ENCODE peak calls at places on chromosomes 7 and 10, in eight cellular contexts. M is cardiac muscle cell, J is type B pancreatic cell, O is NCI-H524 treated with DMSO at 0.1 percent for 48 hours, Q is substantia nigra, X is fibroblast of pulmonary artery, B is hepatocyte, I is SJSA1. H is an unnamed sample.

GRCh38 chr7:48414005-48414732 is 242.9 kb downstream of the ABCA13 start:
- DNase-seq in X (no peak), B (no peak), I (no peak), O (no peak), M (no peak), J (no peak), Q (no peak), H (no peak)

GRCh38 chr7:55072251-55072650 is 53.4 kb downstream of the EGFR start:
- DNase-seq in X (no peak), J (no peak), O (no peak), Q (no peak), I (no peak), B (no peak), M (no peak), H (no peak)

GRCh38 chr7:129829677-129830631 is 122.8 kb downstream of the UBE2H start:
- DNase-seq in X (peak; percentile 90), O (peak; percentile 73), M (peak; percentile 89), I (peak; percentile 75), J (no peak), Q (peak; percentile 48), B (peak; percentile 89), H (peak; percentile 77)

GRCh38 chr10:97570789-97571536 is 1.6 kb upstream of the ANKRD2 start:
- DNase-seq in B (no peak), I (no peak), J (no peak), M (no peak), Q (no peak), X (no peak), O (no peak), H (no peak)

GRCh38 chr10:11673346-11674330 is 62.2 kb upstream of the USP6NL start:
- DNase-seq in M (peak; percentile 27), B (no peak), X (peak; percentile 21), O (no peak), J (no peak), I (no peak), Q (no peak), H (no peak)

GRCh38 chr7:152158801-152159587 is 133.5 kb downstream of the GALNT11 start:
- DNase-seq in Q (no peak), X (no peak), B (no peak), M (no peak), O (no peak), I (no peak), J (no peak), H (no peak)

GRCh38 chr10:125868372-125868975 is 12.6 kb downstream of the DHX32 start:
- DNase-seq in I (peak; percentile 11), M (peak; percentile 59), B (peak; percentile 58), O (no peak), J (no peak), Q (no peak), X (peak; percentile 69), H (peak; percentile 63)

GRCh38 chr7:22885824-22886255 is 63.2 kb upstream of the TOMM7 start:
- DNase-seq in O (no peak), M (no peak), Q (no peak), B (no peak), X (no peak), J (no peak), I (no peak), H (peak; percentile 8)

GRCh38 chr7:109456116-109456515 is 886.4 kb downstream of the DNAJB9 start:
- DNase-seq in B (no peak), O (no peak), I (no peak), X (no peak), Q (no peak), J (no peak), M (no peak), H (no peak)

GRCh38 chr10:30463944-30464451 is 30.0 kb downstream of the MAP3K8 start:
- DNase-seq in J (no peak), X (no peak), Q (no peak), B (no peak), M (no peak), O (no peak), I (peak; percentile 12), H (no peak)

GRCh38 chr10:80664071-80664680 is 126.5 kb downstream of the SH2D4B start:
- DNase-seq in J (peak; percentile 85), I (peak; percentile 42), B (peak; percentile 90), M (peak; percentile 73), X (peak; percentile 62), Q (peak; percentile 76), O (peak; percentile 0), H (peak; percentile 72)

GRCh38 chr7:137836113-137836509 is 10.7 kb downstream of the DGKI start:
- DNase-seq in M (no peak), J (no peak), I (peak; percentile 18), X (no peak), O (no peak), B (no peak), Q (no peak), H (no peak)

GRCh38 chr10:13683017-13683416 is 96.3 kb downstream of the PRPF18 start:
- DNase-seq in I (no peak), X (no peak), Q (no peak), M (no peak), B (no peak), O (no peak), J (no peak), H (no peak)

GRCh38 chr10:58734116-58734515 is 221.4 kb downstream of the BICC1 start:
- DNase-seq in Q (no peak), J (no peak), M (no peak), B (no peak), O (no peak), X (no peak), I (peak; percentile 24), H (no peak)

GRCh38 chr10:5528989-5529701 is 4.4 kb downstream of the CALML3 start:
- DNase-seq in I (no peak), B (no peak), Q (no peak), X (no peak), J (no peak), M (no peak), O (no peak), H (no peak)

GRCh38 chr7:92781117-92781720 is 55.2 kb downstream of the CDK6 start:
- DNase-seq in O (no peak), I (no peak), X (peak; percentile 77), B (no peak), J (no peak), Q (peak; percentile 33), M (peak; percentile 71), H (peak; percentile 27)

GRCh38 chr10:92265687-92266258 is 25.1 kb downstream of the CPEB3 start:
- DNase-seq in B (no peak), O (no peak), M (no peak), J (no peak), X (no peak), I (no peak), Q (no peak), H (no peak)

GRCh38 chr7:107130487-107131220 is 38.1 kb upstream of the HBP1 start:
- DNase-seq in J (no peak), Q (no peak), B (no peak), M (no peak), I (no peak), O (no peak), X (no peak), H (no peak)

GRCh38 chr7:155203059-155203881 is 94.4 kb upstream of the INSIG1 start:
- DNase-seq in M (no peak), B (no peak), Q (no peak), X (no peak), O (no peak), I (no peak), J (no peak), H (no peak)

GRCh38 chr7:11548532-11548931 is 283.5 kb downstream of the THSD7A start:
- DNase-seq in O (no peak), Q (no peak), X (peak; percentile 45), J (no peak), B (no peak), M (no peak), I (no peak), H (no peak)

GRCh38 chr7:121219031-121219430 is 109.8 kb upstream of the WNT16 start:
- DNase-seq in B (no peak), Q (no peak), I (no peak), J (no peak), X (no peak), O (no peak), M (no peak), H (no peak)

GRCh38 chr7:106757846-106758245 is 96.9 kb upstream of the CCDC71L start:
- DNase-seq in M (peak; percentile 76), I (no peak), B (no peak), J (no peak), Q (no peak), O (no peak), X (peak; percentile 59), H (no peak)

GRCh38 chr10:22002531-22003110 is 909 bp downstream of the DNAJC1 start:
- DNase-seq in J (no peak), X (peak; percentile 75), Q (no peak), I (peak; percentile 54), B (peak; percentile 46), O (no peak), M (peak; percentile 76), H (peak; percentile 61)

GRCh38 chr7:151674161-151674920 is 154.6 kb upstream of the RHEB start:
- DNase-seq in Q (no peak), J (no peak), O (no peak), I (no peak), B (no peak), X (no peak), M (no peak), H (peak; percentile 79)

GRCh38 chr10:88994034-88994433 is 3.4 kb downstream of the FAS start:
- DNase-seq in X (no peak), I (peak; percentile 32), O (no peak), Q (no peak), J (no peak), M (peak; percentile 45), B (no peak), H (no peak)

GRCh38 chr7:26182283-26182682 is 18.3 kb downstream of the HNRNPA2B1 start:
- DNase-seq in I (no peak), Q (no peak), X (no peak), O (no peak), J (no peak), B (no peak), M (no peak), H (no peak)

GRCh38 chr10:7687228-7687907 is 15.7 kb upstream of the ITIH2 start:
- DNase-seq in I (peak; percentile 75), J (peak; percentile 81), M (peak; percentile 96), Q (peak; percentile 77), B (peak; percentile 93), O (peak; percentile 29), X (peak; percentile 94), H (peak; percentile 78)

GRCh38 chr7:102236592-102237287 is 49.9 kb upstream of the SH2B2 start:
- DNase-seq in Q (peak; percentile 52), X (peak; percentile 72), J (no peak), O (no peak), I (peak; percentile 65), M (peak; percentile 77), B (peak; percentile 84), H (peak; percentile 65)

GRCh38 chr7:45347804-45348203 is 190.2 kb downstream of the RAMP3 start:
- DNase-seq in Q (no peak), B (peak; percentile 65), O (no peak), J (no peak), M (peak; percentile 1), I (peak; percentile 66), X (no peak), H (no peak)

GRCh38 chr10:87594181-87594580 is 65.5 kb upstream of the PAPSS2 start:
- DNase-seq in M (no peak), J (no peak), O (no peak), B (no peak), X (no peak), Q (no peak), I (no peak), H (no peak)